ENCODE peak calls at places on chromosomes 5 and 9, in seven cellular contexts. X, A, V, M, Q, N and C are unnamed samples.
A peak's percentile ranks its signal among the peaks of the same experiment; 100 is the strongest.

GRCh38 chr5:172635038-172635437 is 6.0 kb upstream of the NEURL1B start:
- DNase-seq in A (no peak), M (no peak), V (peak; percentile 23), N (no peak), X (no peak), Q (peak; percentile 9), C (no peak)

GRCh38 chr9:95494416-95495371 is 22.1 kb downstream of the PTCH1 start:
- DNase-seq in X (no peak), N (no peak), V (no peak), Q (peak; percentile 88), M (no peak), A (peak; percentile 65), C (peak; percentile 61)

GRCh38 chr5:136109453-136109852 is 23.2 kb upstream of the SMAD5 start:
- DNase-seq in V (no peak), N (no peak), Q (no peak), X (no peak), M (no peak), A (no peak), C (no peak)

GRCh38 chr5:136337788-136338187 is 27.6 kb downstream of the TRPC7 start:
- DNase-seq in M (no peak), Q (no peak), X (no peak), A (peak; percentile 9), V (no peak), N (no peak), C (peak; percentile 28)

GRCh38 chr9:22342489-22343217 is 104.0 kb upstream of the DMRTA1 start:
- DNase-seq in X (no peak), A (peak; percentile 2), N (no peak), Q (no peak), V (no peak), M (no peak), C (no peak)

GRCh38 chr9:83906144-83906543 is 15.1 kb downstream of the KIF27 start:
- DNase-seq in X (no peak), M (no peak), A (no peak), N (no peak), Q (no peak), V (no peak), C (no peak)

GRCh38 chr9:109604788-109605187 is 106.7 kb upstream of the PTPN3 start:
- DNase-seq in N (no peak), X (no peak), Q (no peak), M (no peak), V (no peak), A (no peak), C (no peak)

GRCh38 chr5:115626444-115626823 is 598 bp upstream of the TMED7 start:
- DNase-seq in A (no peak), V (no peak), X (no peak), Q (no peak), M (no peak), N (no peak), C (no peak)

GRCh38 chr5:151811593-151812321 is 40.0 kb downstream of the G3BP1 start:
- DNase-seq in M (no peak), V (no peak), A (no peak), N (no peak), X (no peak), Q (no peak), C (no peak)

GRCh38 chr5:131209506-131210191 is 38.9 kb downstream of the LYRM7 start:
- DNase-seq in Q (no peak), V (peak; percentile 48), N (no peak), A (peak; percentile 74), X (peak; percentile 61), M (no peak), C (no peak)

GRCh38 chr9:120303519-120303918 is 276.4 kb downstream of the CDK5RAP2 start:
- DNase-seq in V (no peak), M (no peak), N (no peak), X (no peak), A (no peak), Q (no peak), C (no peak)

GRCh38 chr9:13461588-13461987 is 182.1 kb upstream of the MPDZ start:
- DNase-seq in V (no peak), M (no peak), A (no peak), N (no peak), Q (no peak), X (no peak), C (no peak)

GRCh38 chr9:70420267-70421019 is 6.0 kb upstream of the KLF9 start:
- DNase-seq in N (no peak), Q (peak; percentile 87), A (peak; percentile 83), V (peak; percentile 96), X (peak; percentile 88), M (peak; percentile 39), C (peak; percentile 76)

GRCh38 chr5:6384856-6385255 is 6.5 kb upstream of the MED10 start:
- DNase-seq in Q (no peak), M (no peak), V (no peak), X (no peak), A (no peak), N (no peak), C (no peak)

GRCh38 chr5:40734986-40735385 is 20.8 kb downstream of the TTC33 start:
- DNase-seq in A (no peak), X (no peak), V (no peak), N (no peak), Q (no peak), M (no peak), C (no peak)

GRCh38 chr5:158234323-158235158 is 375.6 kb upstream of the CLINT1 start:
- DNase-seq in A (peak; percentile 38), V (no peak), M (no peak), N (no peak), X (no peak), Q (no peak), C (no peak)

GRCh38 chr5:124902097-124902821 is 155.8 kb upstream of the ZNF608 start:
- DNase-seq in Q (no peak), V (no peak), N (peak; percentile 6), A (no peak), X (peak; percentile 70), M (no peak), C (peak; percentile 21)

GRCh38 chr5:64462391-64462790 is 43.4 kb upstream of the RGS7BP start:
- DNase-seq in X (no peak), Q (no peak), N (no peak), V (no peak), M (no peak), A (no peak), C (no peak)

GRCh38 chr5:139394654-139395566 is at the start of gene PROB1:
- DNase-seq in A (peak; percentile 32), N (no peak), V (no peak), X (no peak), M (no peak), Q (peak; percentile 61), C (no peak)

GRCh38 chr5:51811883-51812282 is 428.6 kb downstream of the ISL1 start:
- DNase-seq in V (no peak), X (no peak), A (peak; percentile 15), M (no peak), N (no peak), Q (no peak), C (peak; percentile 8)

GRCh38 chr9:104740596-104740995 is 6.9 kb upstream of the NIPSNAP3A start:
- DNase-seq in Q (no peak), M (no peak), V (no peak), N (no peak), X (no peak), A (no peak), C (no peak)

GRCh38 chr9:33416996-33417395 is 14.6 kb upstream of the AQP7 start:
- DNase-seq in M (no peak), N (no peak), V (no peak), Q (no peak), X (no peak), A (no peak), C (no peak)

GRCh38 chr5:111932207-111932606 is 175.2 kb upstream of the NREP start:
- DNase-seq in A (no peak), M (no peak), X (no peak), V (no peak), N (no peak), Q (no peak), C (no peak)

GRCh38 chr9:77127071-77127470 is 50.3 kb upstream of the VPS13A start:
- DNase-seq in V (no peak), Q (no peak), X (no peak), N (no peak), M (no peak), A (no peak), C (no peak)

GRCh38 chr5:43040287-43041098 is at the start of gene ANXA2R:
- DNase-seq in M (no peak), X (peak; percentile 98), A (peak; percentile 94), V (peak; percentile 89), N (peak; percentile 87), Q (peak; percentile 92), C (peak; percentile 39)

GRCh38 chr5:74422671-74423070 is 217.9 kb downstream of the ENC1 start:
- DNase-seq in A (no peak), N (no peak), Q (no peak), M (no peak), X (no peak), V (no peak), C (no peak)

GRCh38 chr9:38744484-38744883 is 24.6 kb upstream of the FAM240B start:
- DNase-seq in M (no peak), N (no peak), A (no peak), Q (no peak), X (no peak), V (no peak), C (no peak)

GRCh38 chr9:75455444-75455921 is 367.2 kb downstream of the OSTF1 start:
- DNase-seq in N (no peak), M (no peak), A (no peak), V (no peak), X (no peak), Q (no peak), C (no peak)

GRCh38 chr9:78210841-78211301 is 25.0 kb upstream of the CEP78 start:
- DNase-seq in N (no peak), M (no peak), A (no peak), V (no peak), Q (no peak), X (no peak), C (no peak)

GRCh38 chr9:89178162-89179120 is at the start of gene SHC3:
- DNase-seq in N (no peak), V (no peak), Q (peak; percentile 74), A (peak; percentile 62), M (peak; percentile 28), X (peak; percentile 5), C (peak; percentile 39)

GRCh38 chr9:129407905-129408452 is 212.9 kb downstream of the C9orf50 start:
- DNase-seq in X (no peak), N (no peak), A (no peak), V (peak; percentile 35), Q (no peak), M (no peak), C (no peak)

GRCh38 chr9:5492965-5493364 is 17.4 kb upstream of the PDCD1LG2 start:
- DNase-seq in X (no peak), N (no peak), V (no peak), M (no peak), Q (no peak), A (no peak), C (no peak)

GRCh38 chr9:29564564-29564963 is 1991.3 kb upstream of the C9orf72 start:
- DNase-seq in A (no peak), X (no peak), V (no peak), N (no peak), M (no peak), Q (no peak), C (no peak)

GRCh38 chr5:181231444-181231843 is 8.4 kb downstream of the TRIM41 start:
- DNase-seq in M (no peak), Q (no peak), N (no peak), X (no peak), V (no peak), A (no peak), C (no peak)